ENCODE peak calls at places on chromosomes 5 and 9, in seven cellular contexts. One of them, this sample, is unnamed.

GRCh38 chr9:135440620-135441019 is 39.0 kb upstream of the PPP1R26 start:
- DNase-seq in A549: peak
- DNase-seq in GM23338: peak
- DNase-seq in adrenal gland: no peak
- DNase-seq in HepG2: peak
- DNase-seq in ovary: no peak
- DNase-seq in tibial nerve: no peak
- DNase-seq in this sample: no peak

GRCh38 chr5:178237431-178238312 is 5.1 kb upstream of the PHYKPL start:
- DNase-seq in tibial nerve: no peak
- DNase-seq in GM23338: no peak
- DNase-seq in ovary: no peak
- DNase-seq in A549: no peak
- DNase-seq in HepG2: no peak
- DNase-seq in adrenal gland: no peak
- DNase-seq in this sample: no peak

GRCh38 chr9:83119873-83120272 is 56.9 kb upstream of the RASEF start:
- DNase-seq in GM23338: no peak
- DNase-seq in adrenal gland: no peak
- DNase-seq in ovary: no peak
- DNase-seq in HepG2: peak
- DNase-seq in tibial nerve: no peak
- DNase-seq in A549: no peak
- DNase-seq in this sample: no peak

GRCh38 chr5:107764282-107764681 is 93.5 kb upstream of the EFNA5 start:
- DNase-seq in HepG2: no peak
- DNase-seq in A549: no peak
- DNase-seq in adrenal gland: no peak
- DNase-seq in tibial nerve: no peak
- DNase-seq in GM23338: no peak
- DNase-seq in ovary: no peak
- DNase-seq in this sample: no peak

GRCh38 chr5:163649522-163649921 is 144.1 kb downstream of the MAT2B start:
- DNase-seq in A549: no peak
- DNase-seq in GM23338: no peak
- DNase-seq in adrenal gland: no peak
- DNase-seq in tibial nerve: no peak
- DNase-seq in HepG2: peak
- DNase-seq in ovary: no peak
- DNase-seq in this sample: no peak

GRCh38 chr5:10836991-10837390 is 76.0 kb upstream of the DAP start:
- DNase-seq in A549: no peak
- DNase-seq in ovary: no peak
- DNase-seq in tibial nerve: no peak
- DNase-seq in HepG2: no peak
- DNase-seq in GM23338: no peak
- DNase-seq in adrenal gland: no peak
- DNase-seq in this sample: no peak

GRCh38 chr9:123431581-123431980 is 75.6 kb downstream of the CRB2 start:
- DNase-seq in adrenal gland: no peak
- DNase-seq in A549: no peak
- DNase-seq in tibial nerve: no peak
- DNase-seq in GM23338: no peak
- DNase-seq in ovary: no peak
- DNase-seq in HepG2: no peak
- DNase-seq in this sample: no peak

GRCh38 chr9:14092344-14092743 is 221.6 kb downstream of the NFIB start:
- DNase-seq in ovary: no peak
- DNase-seq in adrenal gland: no peak
- DNase-seq in GM23338: no peak
- DNase-seq in tibial nerve: no peak
- DNase-seq in HepG2: no peak
- DNase-seq in A549: no peak
- DNase-seq in this sample: no peak

GRCh38 chr9:14961372-14962068 is 51.3 kb upstream of the FREM1 start:
- DNase-seq in ovary: no peak
- DNase-seq in GM23338: peak
- DNase-seq in tibial nerve: no peak
- DNase-seq in A549: no peak
- DNase-seq in adrenal gland: no peak
- DNase-seq in HepG2: peak
- DNase-seq in this sample: no peak

GRCh38 chr5:159582756-159583523 is 252.7 kb upstream of the IL12B start:
- DNase-seq in tibial nerve: no peak
- DNase-seq in A549: peak
- DNase-seq in HepG2: no peak
- DNase-seq in adrenal gland: no peak
- DNase-seq in ovary: no peak
- DNase-seq in GM23338: no peak
- DNase-seq in this sample: no peak

GRCh38 chr9:112605518-112605917 is 112.4 kb downstream of the INIP start:
- DNase-seq in A549: no peak
- DNase-seq in adrenal gland: no peak
- DNase-seq in ovary: no peak
- DNase-seq in tibial nerve: no peak
- DNase-seq in GM23338: no peak
- DNase-seq in HepG2: no peak
- DNase-seq in this sample: no peak

GRCh38 chr9:127130661-127131538 is 8.5 kb upstream of the ANGPTL2 start:
- DNase-seq in ovary: peak
- DNase-seq in adrenal gland: no peak
- DNase-seq in tibial nerve: peak
- DNase-seq in HepG2: peak
- DNase-seq in GM23338: no peak
- DNase-seq in A549: no peak
- DNase-seq in this sample: peak

GRCh38 chr5:149938791-149939358 is 5.7 kb downstream of the PDE6A start:
- DNase-seq in adrenal gland: peak
- DNase-seq in ovary: no peak
- DNase-seq in tibial nerve: no peak
- DNase-seq in GM23338: no peak
- DNase-seq in HepG2: no peak
- DNase-seq in A549: peak
- DNase-seq in this sample: peak

GRCh38 chr5:92962752-92963151 is 618.3 kb downstream of the NR2F1-AS1 start:
- DNase-seq in GM23338: no peak
- DNase-seq in ovary: no peak
- DNase-seq in HepG2: peak
- DNase-seq in tibial nerve: no peak
- DNase-seq in adrenal gland: no peak
- DNase-seq in A549: no peak
- DNase-seq in this sample: no peak

GRCh38 chr5:141508808-141509611 is 20.1 kb downstream of the PCDHGC5 start:
- DNase-seq in HepG2: peak
- DNase-seq in ovary: peak
- DNase-seq in GM23338: peak
- DNase-seq in A549: no peak
- DNase-seq in adrenal gland: peak
- DNase-seq in tibial nerve: no peak
- DNase-seq in this sample: no peak

GRCh38 chr5:81525690-81526089 is 131.8 kb upstream of the ACOT12 start:
- DNase-seq in adrenal gland: no peak
- DNase-seq in tibial nerve: no peak
- DNase-seq in ovary: no peak
- DNase-seq in HepG2: no peak
- DNase-seq in GM23338: no peak
- DNase-seq in A549: no peak
- DNase-seq in this sample: no peak

GRCh38 chr5:157870837-157871834 is 12.2 kb upstream of the CLINT1 start:
- DNase-seq in HepG2: peak
- DNase-seq in tibial nerve: no peak
- DNase-seq in A549: peak
- DNase-seq in adrenal gland: no peak
- DNase-seq in GM23338: no peak
- DNase-seq in ovary: no peak
- DNase-seq in this sample: no peak

GRCh38 chr5:67815455-67816391 is 399.8 kb upstream of the PIK3R1 start:
- DNase-seq in adrenal gland: peak
- DNase-seq in A549: no peak
- DNase-seq in ovary: peak
- DNase-seq in GM23338: no peak
- DNase-seq in tibial nerve: peak
- DNase-seq in HepG2: peak
- DNase-seq in this sample: no peak

GRCh38 chr9:12801663-12802062 is 26.8 kb downstream of the LURAP1L start:
- DNase-seq in tibial nerve: no peak
- DNase-seq in GM23338: no peak
- DNase-seq in A549: no peak
- DNase-seq in HepG2: no peak
- DNase-seq in ovary: no peak
- DNase-seq in adrenal gland: no peak
- DNase-seq in this sample: no peak

GRCh38 chr9:121484659-121485446 is 14.8 kb downstream of the GGTA1 start:
- DNase-seq in A549: no peak
- DNase-seq in GM23338: no peak
- DNase-seq in ovary: no peak
- DNase-seq in tibial nerve: no peak
- DNase-seq in adrenal gland: peak
- DNase-seq in HepG2: no peak
- DNase-seq in this sample: no peak

GRCh38 chr9:105158020-105158419 is 86.4 kb upstream of the SLC44A1 start:
- DNase-seq in HepG2: no peak
- DNase-seq in tibial nerve: no peak
- DNase-seq in adrenal gland: peak
- DNase-seq in GM23338: no peak
- DNase-seq in A549: no peak
- DNase-seq in ovary: no peak
- DNase-seq in this sample: no peak

GRCh38 chr9:121302786-121303185 is 34.8 kb downstream of the GSN start:
- DNase-seq in tibial nerve: peak
- DNase-seq in ovary: no peak
- DNase-seq in GM23338: no peak
- DNase-seq in A549: no peak
- DNase-seq in adrenal gland: no peak
- DNase-seq in HepG2: no peak
- DNase-seq in this sample: no peak

GRCh38 chr5:103973669-103974068 is 411.1 kb upstream of the NUDT12 start:
- DNase-seq in tibial nerve: no peak
- DNase-seq in GM23338: peak
- DNase-seq in A549: no peak
- DNase-seq in adrenal gland: no peak
- DNase-seq in ovary: no peak
- DNase-seq in HepG2: no peak
- DNase-seq in this sample: no peak
- TF ChIP-seq CTCF in tibial nerve: no peak
- TF ChIP-seq CTCF in GM23338: peak
- TF ChIP-seq CTCF in A549: no peak
- TF ChIP-seq CTCF in adrenal gland: no peak
- TF ChIP-seq CTCF in ovary: no peak
- TF ChIP-seq CTCF in HepG2: no peak
- TF ChIP-seq CTCF in this sample: no peak

GRCh38 chr9:34124923-34125322 is 1.6 kb downstream of the DCAF12 start:
- DNase-seq in adrenal gland: no peak
- DNase-seq in tibial nerve: no peak
- DNase-seq in ovary: no peak
- DNase-seq in HepG2: no peak
- DNase-seq in A549: no peak
- DNase-seq in GM23338: peak
- DNase-seq in this sample: no peak

GRCh38 chr9:34124103-34124502 is 2.4 kb downstream of the DCAF12 start:
- DNase-seq in tibial nerve: no peak
- DNase-seq in adrenal gland: no peak
- DNase-seq in GM23338: no peak
- DNase-seq in HepG2: no peak
- DNase-seq in A549: no peak
- DNase-seq in ovary: no peak
- DNase-seq in this sample: no peak

GRCh38 chr9:34127035-34127948 is 794 bp upstream of the DCAF12 start:
- DNase-seq in A549: no peak
- DNase-seq in HepG2: no peak
- DNase-seq in ovary: no peak
- DNase-seq in GM23338: no peak
- DNase-seq in tibial nerve: no peak
- DNase-seq in adrenal gland: no peak
- DNase-seq in this sample: no peak

GRCh38 chr9:34126207-34127034 is at the start of gene DCAF12:
- DNase-seq in HepG2: peak
- DNase-seq in A549: peak
- DNase-seq in ovary: peak
- DNase-seq in adrenal gland: peak
- DNase-seq in GM23338: peak
- DNase-seq in tibial nerve: peak
- DNase-seq in this sample: peak

GRCh38 chr9:34125681-34126206 is 754 bp downstream of the DCAF12 start:
- DNase-seq in ovary: no peak
- DNase-seq in tibial nerve: no peak
- DNase-seq in GM23338: peak
- DNase-seq in A549: peak
- DNase-seq in adrenal gland: peak
- DNase-seq in HepG2: peak
- DNase-seq in this sample: no peak
- TF ChIP-seq CTCF in ovary: no peak
- TF ChIP-seq CTCF in tibial nerve: no peak
- TF ChIP-seq CTCF in GM23338: peak
- TF ChIP-seq CTCF in A549: no peak
- TF ChIP-seq CTCF in adrenal gland: no peak
- TF ChIP-seq CTCF in HepG2: peak
- TF ChIP-seq CTCF in this sample: no peak

GRCh38 chr5:151707566-151707965 is 20.9 kb upstream of the SPARC start:
- DNase-seq in tibial nerve: no peak
- DNase-seq in ovary: no peak
- DNase-seq in GM23338: no peak
- DNase-seq in HepG2: no peak
- DNase-seq in adrenal gland: no peak
- DNase-seq in A549: no peak
- DNase-seq in this sample: no peak
- TF ChIP-seq CTCF in tibial nerve: no peak
- TF ChIP-seq CTCF in ovary: no peak
- TF ChIP-seq CTCF in GM23338: no peak
- TF ChIP-seq CTCF in HepG2: no peak
- TF ChIP-seq CTCF in adrenal gland: no peak
- TF ChIP-seq CTCF in A549: no peak
- TF ChIP-seq CTCF in this sample: no peak

GRCh38 chr5:144331361-144331760 is 160.7 kb downstream of the KCTD16 start:
- DNase-seq in ovary: no peak
- DNase-seq in A549: no peak
- DNase-seq in adrenal gland: no peak
- DNase-seq in GM23338: no peak
- DNase-seq in HepG2: no peak
- DNase-seq in tibial nerve: no peak
- DNase-seq in this sample: no peak

GRCh38 chr5:144333336-144333920 is 162.8 kb downstream of the KCTD16 start:
- DNase-seq in tibial nerve: no peak
- DNase-seq in GM23338: no peak
- DNase-seq in A549: no peak
- DNase-seq in adrenal gland: no peak
- DNase-seq in HepG2: no peak
- DNase-seq in ovary: no peak
- DNase-seq in this sample: no peak

GRCh38 chr5:144335561-144335960 is 164.9 kb downstream of the KCTD16 start:
- DNase-seq in GM23338: no peak
- DNase-seq in A549: no peak
- DNase-seq in adrenal gland: no peak
- DNase-seq in tibial nerve: no peak
- DNase-seq in HepG2: no peak
- DNase-seq in ovary: no peak
- DNase-seq in this sample: no peak

GRCh38 chr5:144328980-144329379 is 158.3 kb downstream of the KCTD16 start:
- DNase-seq in HepG2: no peak
- DNase-seq in adrenal gland: no peak
- DNase-seq in GM23338: no peak
- DNase-seq in A549: no peak
- DNase-seq in tibial nerve: no peak
- DNase-seq in ovary: no peak
- DNase-seq in this sample: no peak

GRCh38 chr5:144332265-144332664 is 161.6 kb downstream of the KCTD16 start:
- DNase-seq in A549: no peak
- DNase-seq in GM23338: peak
- DNase-seq in adrenal gland: no peak
- DNase-seq in HepG2: no peak
- DNase-seq in ovary: no peak
- DNase-seq in tibial nerve: no peak
- DNase-seq in this sample: no peak
- TF ChIP-seq CTCF in A549: no peak
- TF ChIP-seq CTCF in GM23338: peak
- TF ChIP-seq CTCF in adrenal gland: no peak
- TF ChIP-seq CTCF in HepG2: peak
- TF ChIP-seq CTCF in ovary: no peak
- TF ChIP-seq CTCF in tibial nerve: no peak
- TF ChIP-seq CTCF in this sample: no peak